ENCODE peak calls at places on chromosome 13, in eight cellular contexts. One of them, this sample, is unnamed.

GRCh38 chr13:98452851-98453250 is 124.1 kb downstream of the STK24 start:
- DNase-seq in esophagus squamous epithelium: no peak
- DNase-seq in hepatic stellate cell: no peak
- DNase-seq in NCI-H2081: no peak
- DNase-seq in myocyte: no peak
- DNase-seq in NCI-H1436: no peak
- DNase-seq in activated CD8-positive, alpha-beta T cell treated with anti-CD3 and anti-CD28 coated beads for 36 hours: no peak
- DNase-seq in RCC 7860: no peak
- DNase-seq in this sample: no peak

GRCh38 chr13:21936674-21937073 is 265.8 kb downstream of the FGF9 start:
- DNase-seq in myocyte: no peak
- DNase-seq in NCI-H2081: no peak
- DNase-seq in esophagus squamous epithelium: no peak
- DNase-seq in RCC 7860: no peak
- DNase-seq in activated CD8-positive, alpha-beta T cell treated with anti-CD3 and anti-CD28 coated beads for 36 hours: no peak
- DNase-seq in NCI-H1436: no peak
- DNase-seq in hepatic stellate cell: no peak
- DNase-seq in this sample: no peak

GRCh38 chr13:75478659-75479058 is 3.3 kb downstream of the TBC1D4 start:
- DNase-seq in NCI-H1436: no peak
- DNase-seq in activated CD8-positive, alpha-beta T cell treated with anti-CD3 and anti-CD28 coated beads for 36 hours: no peak
- DNase-seq in myocyte: no peak
- DNase-seq in hepatic stellate cell: no peak
- DNase-seq in RCC 7860: no peak
- DNase-seq in esophagus squamous epithelium: no peak
- DNase-seq in NCI-H2081: no peak
- DNase-seq in this sample: no peak

GRCh38 chr13:99028890-99029289 is 51.0 kb upstream of the DOCK9 start:
- DNase-seq in esophagus squamous epithelium: no peak
- DNase-seq in NCI-H2081: peak
- DNase-seq in RCC 7860: no peak
- DNase-seq in NCI-H1436: no peak
- DNase-seq in activated CD8-positive, alpha-beta T cell treated with anti-CD3 and anti-CD28 coated beads for 36 hours: peak
- DNase-seq in hepatic stellate cell: no peak
- DNase-seq in myocyte: no peak
- DNase-seq in this sample: no peak

GRCh38 chr13:46855166-46855565 is 41.7 kb downstream of the HTR2A start:
- DNase-seq in NCI-H1436: no peak
- DNase-seq in hepatic stellate cell: no peak
- DNase-seq in NCI-H2081: no peak
- DNase-seq in RCC 7860: no peak
- DNase-seq in activated CD8-positive, alpha-beta T cell treated with anti-CD3 and anti-CD28 coated beads for 36 hours: no peak
- DNase-seq in esophagus squamous epithelium: no peak
- DNase-seq in myocyte: no peak
- DNase-seq in this sample: no peak

GRCh38 chr13:101624210-101624922 is 171.9 kb downstream of the ITGBL1 start:
- DNase-seq in myocyte: no peak
- DNase-seq in activated CD8-positive, alpha-beta T cell treated with anti-CD3 and anti-CD28 coated beads for 36 hours: no peak
- DNase-seq in esophagus squamous epithelium: no peak
- DNase-seq in RCC 7860: peak
- DNase-seq in NCI-H2081: peak
- DNase-seq in hepatic stellate cell: no peak
- DNase-seq in NCI-H1436: peak
- DNase-seq in this sample: peak

GRCh38 chr13:26344980-26345379 is 91.1 kb downstream of the CDK8 start:
- DNase-seq in NCI-H1436: no peak
- DNase-seq in esophagus squamous epithelium: no peak
- DNase-seq in hepatic stellate cell: no peak
- DNase-seq in NCI-H2081: no peak
- DNase-seq in RCC 7860: no peak
- DNase-seq in activated CD8-positive, alpha-beta T cell treated with anti-CD3 and anti-CD28 coated beads for 36 hours: no peak
- DNase-seq in myocyte: no peak
- DNase-seq in this sample: no peak

GRCh38 chr13:38385152-38385891 is 35.7 kb downstream of the UFM1 start:
- DNase-seq in RCC 7860: no peak
- DNase-seq in activated CD8-positive, alpha-beta T cell treated with anti-CD3 and anti-CD28 coated beads for 36 hours: no peak
- DNase-seq in NCI-H1436: no peak
- DNase-seq in NCI-H2081: no peak
- DNase-seq in hepatic stellate cell: no peak
- DNase-seq in esophagus squamous epithelium: no peak
- DNase-seq in myocyte: peak
- DNase-seq in this sample: no peak

GRCh38 chr13:35917252-35917941 is 213.8 kb downstream of the DCLK1 start:
- DNase-seq in NCI-H2081: peak
- DNase-seq in hepatic stellate cell: peak
- DNase-seq in esophagus squamous epithelium: no peak
- DNase-seq in activated CD8-positive, alpha-beta T cell treated with anti-CD3 and anti-CD28 coated beads for 36 hours: no peak
- DNase-seq in RCC 7860: no peak
- DNase-seq in myocyte: no peak
- DNase-seq in NCI-H1436: no peak
- DNase-seq in this sample: no peak

GRCh38 chr13:28035146-28035782 is 46.8 kb upstream of the URAD start:
- DNase-seq in RCC 7860: peak
- DNase-seq in hepatic stellate cell: no peak
- DNase-seq in NCI-H2081: no peak
- DNase-seq in activated CD8-positive, alpha-beta T cell treated with anti-CD3 and anti-CD28 coated beads for 36 hours: no peak
- DNase-seq in NCI-H1436: no peak
- DNase-seq in esophagus squamous epithelium: no peak
- DNase-seq in myocyte: no peak
- DNase-seq in this sample: no peak

GRCh38 chr13:28620011-28620830 is 38.7 kb upstream of the POMP start:
- DNase-seq in esophagus squamous epithelium: no peak
- DNase-seq in activated CD8-positive, alpha-beta T cell treated with anti-CD3 and anti-CD28 coated beads for 36 hours: no peak
- DNase-seq in myocyte: no peak
- DNase-seq in NCI-H2081: no peak
- DNase-seq in NCI-H1436: no peak
- DNase-seq in hepatic stellate cell: no peak
- DNase-seq in RCC 7860: no peak
- DNase-seq in this sample: no peak

GRCh38 chr13:44040754-44041100 is 161.0 kb downstream of the LACC1 start:
- DNase-seq in RCC 7860: no peak
- DNase-seq in NCI-H2081: no peak
- DNase-seq in myocyte: no peak
- DNase-seq in hepatic stellate cell: no peak
- DNase-seq in esophagus squamous epithelium: no peak
- DNase-seq in NCI-H1436: no peak
- DNase-seq in activated CD8-positive, alpha-beta T cell treated with anti-CD3 and anti-CD28 coated beads for 36 hours: no peak
- DNase-seq in this sample: no peak

GRCh38 chr13:95176611-95177259 is 124.5 kb downstream of the ABCC4 start:
- DNase-seq in esophagus squamous epithelium: no peak
- DNase-seq in NCI-H1436: no peak
- DNase-seq in hepatic stellate cell: no peak
- DNase-seq in RCC 7860: no peak
- DNase-seq in myocyte: no peak
- DNase-seq in activated CD8-positive, alpha-beta T cell treated with anti-CD3 and anti-CD28 coated beads for 36 hours: no peak
- DNase-seq in NCI-H2081: no peak
- DNase-seq in this sample: no peak

GRCh38 chr13:109875746-109876145 is 89.4 kb upstream of the IRS2 start:
- DNase-seq in NCI-H2081: no peak
- DNase-seq in activated CD8-positive, alpha-beta T cell treated with anti-CD3 and anti-CD28 coated beads for 36 hours: no peak
- DNase-seq in RCC 7860: no peak
- DNase-seq in esophagus squamous epithelium: no peak
- DNase-seq in NCI-H1436: no peak
- DNase-seq in hepatic stellate cell: no peak
- DNase-seq in myocyte: no peak
- DNase-seq in this sample: no peak

GRCh38 chr13:66348745-66349720 is 881.1 kb downstream of the PCDH9 start:
- DNase-seq in esophagus squamous epithelium: no peak
- DNase-seq in NCI-H1436: no peak
- DNase-seq in NCI-H2081: peak
- DNase-seq in activated CD8-positive, alpha-beta T cell treated with anti-CD3 and anti-CD28 coated beads for 36 hours: no peak
- DNase-seq in hepatic stellate cell: no peak
- DNase-seq in myocyte: no peak
- DNase-seq in RCC 7860: no peak
- DNase-seq in this sample: no peak

GRCh38 chr13:74325106-74325505 is 190.9 kb upstream of the KLF12 start:
- DNase-seq in NCI-H1436: peak
- DNase-seq in NCI-H2081: peak
- DNase-seq in myocyte: peak
- DNase-seq in esophagus squamous epithelium: no peak
- DNase-seq in RCC 7860: no peak
- DNase-seq in hepatic stellate cell: no peak
- DNase-seq in activated CD8-positive, alpha-beta T cell treated with anti-CD3 and anti-CD28 coated beads for 36 hours: no peak
- DNase-seq in this sample: peak

GRCh38 chr13:73090116-73090811 is 31.5 kb downstream of the KLF5 start:
- DNase-seq in hepatic stellate cell: peak
- DNase-seq in NCI-H2081: peak
- DNase-seq in RCC 7860: peak
- DNase-seq in activated CD8-positive, alpha-beta T cell treated with anti-CD3 and anti-CD28 coated beads for 36 hours: no peak
- DNase-seq in esophagus squamous epithelium: no peak
- DNase-seq in NCI-H1436: peak
- DNase-seq in myocyte: peak
- DNase-seq in this sample: no peak

GRCh38 chr13:92175330-92175729 is 776.9 kb downstream of the GPC5 start:
- DNase-seq in activated CD8-positive, alpha-beta T cell treated with anti-CD3 and anti-CD28 coated beads for 36 hours: peak
- DNase-seq in NCI-H2081: peak
- DNase-seq in NCI-H1436: no peak
- DNase-seq in hepatic stellate cell: peak
- DNase-seq in esophagus squamous epithelium: no peak
- DNase-seq in RCC 7860: peak
- DNase-seq in myocyte: peak
- DNase-seq in this sample: no peak

GRCh38 chr13:32417995-32418394 is 9.9 kb downstream of the N4BP2L1 start:
- DNase-seq in myocyte: no peak
- DNase-seq in NCI-H2081: no peak
- DNase-seq in activated CD8-positive, alpha-beta T cell treated with anti-CD3 and anti-CD28 coated beads for 36 hours: no peak
- DNase-seq in RCC 7860: no peak
- DNase-seq in NCI-H1436: no peak
- DNase-seq in esophagus squamous epithelium: no peak
- DNase-seq in hepatic stellate cell: no peak
- DNase-seq in this sample: no peak

GRCh38 chr13:25869941-25870340 is 181.9 kb downstream of the SHISA2 start:
- DNase-seq in NCI-H2081: no peak
- DNase-seq in NCI-H1436: no peak
- DNase-seq in esophagus squamous epithelium: no peak
- DNase-seq in RCC 7860: no peak
- DNase-seq in hepatic stellate cell: no peak
- DNase-seq in activated CD8-positive, alpha-beta T cell treated with anti-CD3 and anti-CD28 coated beads for 36 hours: no peak
- DNase-seq in myocyte: no peak
- DNase-seq in this sample: no peak

GRCh38 chr13:27943951-27944350 is 24.2 kb downstream of the PDX1 start:
- DNase-seq in hepatic stellate cell: no peak
- DNase-seq in activated CD8-positive, alpha-beta T cell treated with anti-CD3 and anti-CD28 coated beads for 36 hours: no peak
- DNase-seq in myocyte: no peak
- DNase-seq in NCI-H1436: no peak
- DNase-seq in NCI-H2081: no peak
- DNase-seq in RCC 7860: no peak
- DNase-seq in esophagus squamous epithelium: no peak
- DNase-seq in this sample: no peak

GRCh38 chr13:86725105-86725504 is 925.9 kb upstream of the SLITRK6 start:
- DNase-seq in myocyte: no peak
- DNase-seq in esophagus squamous epithelium: no peak
- DNase-seq in activated CD8-positive, alpha-beta T cell treated with anti-CD3 and anti-CD28 coated beads for 36 hours: no peak
- DNase-seq in RCC 7860: no peak
- DNase-seq in hepatic stellate cell: no peak
- DNase-seq in NCI-H1436: no peak
- DNase-seq in NCI-H2081: no peak
- DNase-seq in this sample: no peak

GRCh38 chr13:108070491-108070890 is 144.8 kb downstream of the LIG4 start:
- DNase-seq in myocyte: no peak
- DNase-seq in NCI-H1436: no peak
- DNase-seq in NCI-H2081: peak
- DNase-seq in RCC 7860: no peak
- DNase-seq in esophagus squamous epithelium: no peak
- DNase-seq in hepatic stellate cell: no peak
- DNase-seq in activated CD8-positive, alpha-beta T cell treated with anti-CD3 and anti-CD28 coated beads for 36 hours: peak
- DNase-seq in this sample: no peak

GRCh38 chr13:61406275-61406674 is 9.4 kb downstream of the PCDH20 start:
- DNase-seq in hepatic stellate cell: no peak
- DNase-seq in myocyte: no peak
- DNase-seq in NCI-H1436: no peak
- DNase-seq in NCI-H2081: no peak
- DNase-seq in RCC 7860: no peak
- DNase-seq in activated CD8-positive, alpha-beta T cell treated with anti-CD3 and anti-CD28 coated beads for 36 hours: no peak
- DNase-seq in esophagus squamous epithelium: no peak
- DNase-seq in this sample: no peak

GRCh38 chr13:99968521-99969367 is 2.8 kb downstream of the ZIC5 start:
- DNase-seq in NCI-H2081: no peak
- DNase-seq in hepatic stellate cell: no peak
- DNase-seq in NCI-H1436: no peak
- DNase-seq in activated CD8-positive, alpha-beta T cell treated with anti-CD3 and anti-CD28 coated beads for 36 hours: no peak
- DNase-seq in esophagus squamous epithelium: no peak
- DNase-seq in myocyte: no peak
- DNase-seq in RCC 7860: no peak
- DNase-seq in this sample: no peak

GRCh38 chr13:40194204-40194806 is 472.1 kb downstream of the FOXO1 start:
- DNase-seq in NCI-H2081: no peak
- DNase-seq in RCC 7860: no peak
- DNase-seq in NCI-H1436: no peak
- DNase-seq in activated CD8-positive, alpha-beta T cell treated with anti-CD3 and anti-CD28 coated beads for 36 hours: no peak
- DNase-seq in esophagus squamous epithelium: no peak
- DNase-seq in myocyte: no peak
- DNase-seq in hepatic stellate cell: no peak
- DNase-seq in this sample: no peak

GRCh38 chr13:27967736-27968315 is 1.3 kb downstream of the CDX2 start:
- DNase-seq in hepatic stellate cell: no peak
- DNase-seq in RCC 7860: no peak
- DNase-seq in esophagus squamous epithelium: no peak
- DNase-seq in NCI-H2081: no peak
- DNase-seq in NCI-H1436: no peak
- DNase-seq in activated CD8-positive, alpha-beta T cell treated with anti-CD3 and anti-CD28 coated beads for 36 hours: no peak
- DNase-seq in myocyte: no peak
- DNase-seq in this sample: no peak

GRCh38 chr13:80033286-80033685 is 307.6 kb downstream of the SPRY2 start:
- DNase-seq in myocyte: peak
- DNase-seq in NCI-H1436: no peak
- DNase-seq in RCC 7860: no peak
- DNase-seq in esophagus squamous epithelium: no peak
- DNase-seq in activated CD8-positive, alpha-beta T cell treated with anti-CD3 and anti-CD28 coated beads for 36 hours: no peak
- DNase-seq in NCI-H2081: no peak
- DNase-seq in hepatic stellate cell: no peak
- DNase-seq in this sample: no peak

GRCh38 chr13:46565808-46566750 is 13.1 kb downstream of the LRCH1 start:
- DNase-seq in esophagus squamous epithelium: no peak
- DNase-seq in NCI-H2081: no peak
- DNase-seq in RCC 7860: no peak
- DNase-seq in NCI-H1436: no peak
- DNase-seq in hepatic stellate cell: no peak
- DNase-seq in myocyte: peak
- DNase-seq in activated CD8-positive, alpha-beta T cell treated with anti-CD3 and anti-CD28 coated beads for 36 hours: no peak
- DNase-seq in this sample: no peak

GRCh38 chr13:109879338-109879737 is 93.0 kb upstream of the IRS2 start:
- DNase-seq in RCC 7860: no peak
- DNase-seq in activated CD8-positive, alpha-beta T cell treated with anti-CD3 and anti-CD28 coated beads for 36 hours: no peak
- DNase-seq in NCI-H1436: no peak
- DNase-seq in esophagus squamous epithelium: no peak
- DNase-seq in myocyte: no peak
- DNase-seq in NCI-H2081: no peak
- DNase-seq in hepatic stellate cell: no peak
- DNase-seq in this sample: no peak

GRCh38 chr13:99426426-99426825 is 74.8 kb upstream of the TM9SF2 start:
- DNase-seq in esophagus squamous epithelium: no peak
- DNase-seq in activated CD8-positive, alpha-beta T cell treated with anti-CD3 and anti-CD28 coated beads for 36 hours: peak
- DNase-seq in RCC 7860: no peak
- DNase-seq in hepatic stellate cell: no peak
- DNase-seq in NCI-H2081: no peak
- DNase-seq in myocyte: no peak
- DNase-seq in NCI-H1436: no peak
- DNase-seq in this sample: no peak

GRCh38 chr13:33017410-33017929 is 1.2 kb downstream of the KL start:
- DNase-seq in NCI-H1436: no peak
- DNase-seq in hepatic stellate cell: no peak
- DNase-seq in activated CD8-positive, alpha-beta T cell treated with anti-CD3 and anti-CD28 coated beads for 36 hours: peak
- DNase-seq in esophagus squamous epithelium: no peak
- DNase-seq in myocyte: no peak
- DNase-seq in RCC 7860: peak
- DNase-seq in NCI-H2081: no peak
- DNase-seq in this sample: no peak

GRCh38 chr13:34826432-34826831 is 115.6 kb upstream of the NBEA start:
- DNase-seq in activated CD8-positive, alpha-beta T cell treated with anti-CD3 and anti-CD28 coated beads for 36 hours: no peak
- DNase-seq in NCI-H1436: no peak
- DNase-seq in myocyte: no peak
- DNase-seq in RCC 7860: no peak
- DNase-seq in NCI-H2081: no peak
- DNase-seq in hepatic stellate cell: no peak
- DNase-seq in esophagus squamous epithelium: no peak
- DNase-seq in this sample: no peak

GRCh38 chr13:19658192-19658591 is 24.7 kb downstream of the MPHOSPH8 start:
- DNase-seq in hepatic stellate cell: no peak
- DNase-seq in esophagus squamous epithelium: no peak
- DNase-seq in activated CD8-positive, alpha-beta T cell treated with anti-CD3 and anti-CD28 coated beads for 36 hours: no peak
- DNase-seq in RCC 7860: no peak
- DNase-seq in NCI-H2081: no peak
- DNase-seq in NCI-H1436: no peak
- DNase-seq in myocyte: no peak
- DNase-seq in this sample: no peak

This sample was measured in NCI-H1930.